ENCODE peak calls at places on chromosomes 2 and 18, in six cellular contexts. V is H9; M is sigmoid colon; C is CD8-positive, alpha-beta memory T cell; S is suprapubic skin; J is tibial artery. K is an unnamed sample.

GRCh38 chr18:46731316-46731715 is 25.5 kb downstream of the ST8SIA5 start:
- DNase-seq in V (no peak), M (no peak), C (no peak), S (peak; percentile 60), J (no peak), K (no peak)

GRCh38 chr18:12659904-12660605 is 2.1 kb upstream of the SPIRE1 start:
- DNase-seq in V (no peak), M (no peak), C (peak; percentile 36), S (no peak), J (peak; percentile 58), K (peak; percentile 50)

GRCh38 chr2:96248624-96249023 is 17.2 kb downstream of the TMEM127 start:
- DNase-seq in V (no peak), M (peak; percentile 38), C (no peak), S (no peak), J (no peak), K (no peak)

GRCh38 chr2:156803967-156804366 is 367.8 kb downstream of the GPD2 start:
- DNase-seq in V (no peak), M (no peak), C (no peak), S (no peak), J (no peak), K (no peak)

GRCh38 chr2:159026170-159026569 is 57.7 kb downstream of the TANC1 start:
- DNase-seq in V (no peak), M (no peak), C (no peak), S (no peak), J (no peak), K (no peak)

GRCh38 chr2:68565858-68566257 is 77.5 kb upstream of the PROKR1 start:
- DNase-seq in V (no peak), M (no peak), C (no peak), S (no peak), J (no peak), K (no peak)

GRCh38 chr2:55225481-55226020 is 6.5 kb downstream of the CLHC1 start:
- DNase-seq in V (peak; percentile 48), M (no peak), C (no peak), S (no peak), J (no peak), K (no peak)

GRCh38 chr2:160742679-160743078 is 249.1 kb upstream of the RBMS1 start:
- DNase-seq in V (no peak), M (no peak), C (no peak), S (peak; percentile 74), J (peak; percentile 38), K (peak; percentile 13)

GRCh38 chr2:236565225-236565624 is 4.4 kb upstream of the ACKR3 start:
- DNase-seq in V (no peak), M (no peak), C (no peak), S (no peak), J (no peak), K (no peak)

GRCh38 chr2:20235655-20236302 is 10.8 kb upstream of the SDC1 start:
- DNase-seq in V (no peak), M (no peak), C (no peak), S (peak; percentile 76), J (no peak), K (no peak)

GRCh38 chr2:695111-695510 is 17.9 kb upstream of the TMEM18 start:
- DNase-seq in V (no peak), M (no peak), C (no peak), S (no peak), J (no peak), K (no peak)

GRCh38 chr18:57447154-57447621 is 12.0 kb downstream of the ONECUT2 start:
- DNase-seq in V (peak; percentile 84), M (no peak), C (no peak), S (no peak), J (no peak), K (no peak)

GRCh38 chr18:71743634-71744033 is 800.5 kb downstream of the CBLN2 start:
- DNase-seq in V (no peak), M (no peak), C (no peak), S (no peak), J (no peak), K (no peak)

GRCh38 chr18:12423820-12424219 is 16.1 kb downstream of the PRELID3A start:
- DNase-seq in V (no peak), M (no peak), C (no peak), S (no peak), J (no peak), K (no peak)

GRCh38 chr18:34913837-34914755 is 127.1 kb upstream of the MAPRE2 start:
- DNase-seq in V (no peak), M (no peak), C (no peak), S (no peak), J (no peak), K (peak; percentile 62)

GRCh38 chr2:73938761-73939352 is 12.2 kb downstream of the DGUOK start:
- DNase-seq in V (no peak), M (no peak), C (peak; percentile 29), S (no peak), J (no peak), K (peak; percentile 47)

GRCh38 chr2:111523009-111523408 is 361.0 kb downstream of the ANAPC1 start:
- DNase-seq in V (no peak), M (no peak), C (no peak), S (no peak), J (no peak), K (no peak)

GRCh38 chr2:103991591-103991990 is 862.3 kb upstream of the POU3F3 start:
- DNase-seq in V (no peak), M (no peak), C (no peak), S (no peak), J (no peak), K (no peak)

GRCh38 chr2:142880275-142880674 is 2.8 kb downstream of the KYNU start:
- DNase-seq in V (no peak), M (no peak), C (no peak), S (no peak), J (no peak), K (peak; percentile 21)

GRCh38 chr2:143778981-143779380 is 649.8 kb downstream of the ARHGAP15 start:
- DNase-seq in V (peak; percentile 44), M (no peak), C (no peak), S (no peak), J (no peak), K (no peak)

GRCh38 chr2:9284521-9285297 is 78.1 kb downstream of the ASAP2 start:
- DNase-seq in V (no peak), M (no peak), C (no peak), S (no peak), J (no peak), K (no peak)

GRCh38 chr2:72431737-72432136 is 284.1 kb upstream of the CYP26B1 start:
- DNase-seq in V (no peak), M (no peak), C (no peak), S (no peak), J (no peak), K (no peak)

GRCh38 chr2:11406492-11407381 is 59.2 kb downstream of the E2F6 start:
- DNase-seq in V (no peak), M (peak; percentile 68), C (no peak), S (no peak), J (peak; percentile 53), K (peak; percentile 82)

GRCh38 chr2:219406861-219407230 is 11.3 kb upstream of the DES start:
- DNase-seq in V (no peak), M (peak; percentile 97), C (no peak), S (no peak), J (peak; percentile 76), K (peak; percentile 37)

GRCh38 chr2:219001577-219002394 is 8.6 kb upstream of the CRYBA2 start:
- DNase-seq in V (peak; percentile 67), M (no peak), C (no peak), S (no peak), J (no peak), K (no peak)

GRCh38 chr2:118613742-118614141 is 233.7 kb downstream of the EN1 start:
- DNase-seq in V (no peak), M (no peak), C (no peak), S (no peak), J (no peak), K (no peak)

GRCh38 chr18:63100626-63100900 is 219.0 kb downstream of the BCL2 start:
- DNase-seq in V (no peak), M (no peak), C (no peak), S (no peak), J (no peak), K (no peak)
- H3K27ac ChIP-seq in V (no peak overlapping the region), M (no peak overlapping the region), C (no peak overlapping the region), S (no peak overlapping the region), J (no peak overlapping the region), K (no peak overlapping the region)

DNA sequence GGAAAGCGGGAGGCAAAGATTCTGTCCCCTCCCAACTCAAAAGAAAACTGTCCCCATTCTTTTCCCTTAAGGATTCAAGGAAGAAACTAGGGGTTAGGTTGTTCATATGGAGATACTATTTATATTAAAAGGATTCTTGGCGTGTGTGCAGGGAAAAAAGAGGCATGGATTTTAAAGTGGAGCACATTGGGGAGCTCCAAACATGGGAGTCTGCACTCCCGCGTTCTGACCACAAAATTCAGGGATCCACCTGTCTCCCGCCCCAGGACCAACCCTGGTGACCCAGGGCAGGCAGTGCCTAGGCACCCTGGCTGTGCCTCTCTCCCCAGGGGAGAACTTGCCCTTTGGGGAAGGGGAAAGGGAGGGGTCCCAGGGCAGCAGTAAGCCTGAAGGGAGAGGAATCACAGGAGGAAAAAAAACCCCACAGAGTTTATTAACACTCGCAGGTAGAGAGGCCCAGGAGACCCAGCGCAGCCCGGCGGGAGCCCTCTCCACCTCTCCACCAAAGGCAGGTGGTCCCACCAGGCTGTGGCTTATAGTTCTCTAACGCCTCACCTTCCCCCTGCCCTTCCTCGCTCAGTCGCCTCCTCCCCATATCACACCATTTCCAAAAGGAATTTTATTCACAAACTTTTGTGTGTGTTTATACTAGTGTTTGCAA is 2.2 kb downstream of the PTGR3 start:
- DNase-seq in V (no peak), M (no peak), C (no peak), S (no peak), J (no peak), K (no peak)
- H3K4me1 ChIP-seq in V (no peaks in the 10 kb centered on the region), M (peaks cover 54% of the 10 kb centered on the region), C (peaks cover 33% of the 10 kb centered on the region), S (peaks cover 62% of the 10 kb centered on the region), J (peaks cover 32% of the 10 kb centered on the region), K (peaks cover 19% of the 10 kb centered on the region)

GRCh38 chr2:188875104-188875503 is 99.1 kb upstream of the COL3A1 start:
- DNase-seq in V (no peak), M (no peak), C (no peak), S (no peak), J (no peak), K (no peak)

GRCh38 chr2:188870289-188870688 is 103.9 kb upstream of the COL3A1 start:
- DNase-seq in V (no peak), M (no peak), C (no peak), S (no peak), J (no peak), K (no peak)

DNA sequence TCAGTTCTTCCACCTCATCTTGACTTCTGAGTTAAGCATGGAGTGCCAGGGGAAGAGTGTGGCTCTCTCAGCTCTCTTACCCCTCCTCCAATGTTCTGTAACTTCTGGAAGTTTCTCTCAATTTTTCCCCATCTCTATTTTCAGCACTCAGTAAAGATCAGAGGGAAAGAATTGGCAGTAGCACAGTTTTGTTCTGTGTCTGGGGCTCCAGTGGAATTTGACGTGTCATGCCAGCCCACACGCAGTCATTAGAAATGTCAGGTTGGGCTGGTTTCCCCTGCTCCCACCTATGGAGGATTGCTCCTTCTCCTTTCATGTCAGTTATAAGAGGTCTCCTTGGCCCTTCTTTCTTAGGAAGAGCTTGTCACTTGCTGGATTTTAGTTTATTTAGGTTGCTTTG is 104.6 kb upstream of the COL3A1 start:
- DNase-seq in V (no peak), M (no peak), C (no peak), S (no peak), J (no peak), K (no peak)
- H3K27ac ChIP-seq in V (no peak overlapping the region), M (no peak overlapping the region), C (no peak overlapping the region), S (no peak overlapping the region), J (peak overlapping the region; percentile 46), K (no peak overlapping the region)

GRCh38 chr18:77069482-77069881 is 63.1 kb downstream of the MBP start:
- DNase-seq in V (no peak), M (no peak), C (no peak), S (no peak), J (no peak), K (no peak)
- H3K4me1 ChIP-seq in V (no peaks in the 10 kb centered on the region), M (peaks cover 50% of the 10 kb centered on the region), C (peaks cover 98% of the 10 kb centered on the region), S (peaks cover 82% of the 10 kb centered on the region), J (peaks cover 32% of the 10 kb centered on the region), K (peaks cover 79% of the 10 kb centered on the region)

GRCh38 chr2:56372071-56372656 is 188.4 kb downstream of the CCDC85A start:
- DNase-seq in V (no peak), M (no peak), C (no peak), S (no peak), J (no peak), K (no peak)
- H3K27ac ChIP-seq in V (no peak overlapping the region), M (no peak overlapping the region), C (no peak overlapping the region), S (no peak overlapping the region), J (no peak overlapping the region), K (no peak overlapping the region)